ENCODE peak calls at places on chromosomes 5 and 9, in nine cellular contexts. A, I, V, B, Z, R, N, H and X are unnamed samples.

GRCh38 chr9:38000735-38001134 is 68.3 kb downstream of the SHB start:
- DNase-seq in H (no peak), A (no peak), B (peak), N (no peak), V (no peak), Z (no peak), R (no peak), I (no peak), X (peak)

GRCh38 chr9:93223241-93224180 is 39.6 kb downstream of the WNK2 start:
- DNase-seq in Z (peak), B (no peak), I (peak), R (peak), H (no peak), A (no peak), V (peak), N (peak), X (no peak)

GRCh38 chr5:1112596-1113331 is 901 bp upstream of the SLC12A7 start:
- DNase-seq in H (no peak), V (no peak), N (peak), A (no peak), I (no peak), R (peak), B (no peak), Z (no peak), X (no peak)

GRCh38 chr9:13552606-13553215 is 273.2 kb upstream of the MPDZ start:
- DNase-seq in Z (no peak), B (no peak), I (no peak), V (no peak), H (no peak), R (no peak), A (no peak), N (no peak), X (no peak)

GRCh38 chr5:107108111-107108510 is 562.6 kb downstream of the EFNA5 start:
- DNase-seq in H (no peak), N (no peak), A (no peak), R (no peak), B (no peak), Z (no peak), I (no peak), V (no peak), X (no peak)

GRCh38 chr5:14915291-14915976 is 43.9 kb upstream of the ANKH start:
- DNase-seq in H (no peak), I (peak), R (no peak), V (no peak), N (no peak), B (no peak), Z (no peak), A (no peak), X (no peak)

GRCh38 chr9:87898151-87898550 is 15.5 kb downstream of the SPATA31E1 start:
- DNase-seq in V (no peak), B (no peak), Z (no peak), N (no peak), A (no peak), R (no peak), I (no peak), H (no peak), X (no peak)

GRCh38 chr5:154333016-154333415 is 112.8 kb upstream of the SAP30L start:
- DNase-seq in H (no peak), Z (no peak), V (no peak), B (no peak), A (no peak), N (no peak), R (no peak), I (no peak), X (no peak)

GRCh38 chr5:65483474-65484346 is 2.0 kb upstream of the ADAMTS6 start:
- DNase-seq in B (no peak), A (no peak), H (peak), Z (peak), I (peak), V (no peak), N (peak), R (no peak), X (peak)

GRCh38 chr5:39714036-39714698 is 289.4 kb upstream of the DAB2 start:
- DNase-seq in A (peak), Z (peak), I (peak), R (peak), B (peak), H (peak), V (peak), N (peak), X (peak)

GRCh38 chr9:109440797-109441287 is 57.3 kb downstream of the PTPN3 start:
- DNase-seq in B (peak), R (peak), H (peak), V (peak), Z (peak), N (peak), A (peak), I (peak), X (peak)

GRCh38 chr5:175146733-175147132 is 297.2 kb downstream of the DRD1 start:
- DNase-seq in N (no peak), A (no peak), H (no peak), Z (no peak), R (no peak), B (no peak), V (no peak), I (no peak), X (no peak)

GRCh38 chr5:81755320-81755719 is 4.4 kb upstream of the SSBP2 start:
- DNase-seq in R (peak), N (peak), H (peak), Z (no peak), A (peak), I (peak), V (peak), B (no peak), X (no peak)

GRCh38 chr5:42597318-42597937 is 159.2 kb upstream of the CCDC152 start:
- DNase-seq in N (no peak), B (no peak), I (no peak), V (no peak), A (no peak), H (no peak), R (no peak), Z (no peak), X (no peak)

GRCh38 chr9:136944094-136944518 is 432 bp downstream of the FBXW5 start:
- DNase-seq in R (no peak), B (no peak), Z (peak), V (peak), I (peak), H (no peak), N (no peak), A (no peak), X (peak)

GRCh38 chr5:82408033-82408432 is 129.9 kb upstream of the RPS23 start:
- DNase-seq in B (no peak), N (no peak), R (no peak), I (no peak), A (no peak), Z (no peak), H (no peak), V (no peak), X (no peak)

GRCh38 chr9:121650220-121651013 is 1.0 kb upstream of the DAB2IP start:
- DNase-seq in H (peak), R (peak), A (peak), V (no peak), Z (peak), N (no peak), I (peak), B (no peak), X (no peak)

GRCh38 chr9:136857166-136857565 is 5.0 kb downstream of the MAMDC4 start:
- DNase-seq in I (peak), H (no peak), A (peak), N (no peak), Z (no peak), R (peak), B (no peak), V (no peak), X (no peak)

GRCh38 chr5:151298063-151298462 is 5.5 kb downstream of the SLC36A3 start:
- DNase-seq in A (no peak), B (no peak), R (peak), V (peak), Z (peak), N (peak), H (peak), I (peak), X (no peak)
- TF ChIP-seq CTCF in A (peak), B (peak), R (no peak), V (no peak), Z (peak), N (peak), H (peak), I (peak), X (no peak)

DNA sequence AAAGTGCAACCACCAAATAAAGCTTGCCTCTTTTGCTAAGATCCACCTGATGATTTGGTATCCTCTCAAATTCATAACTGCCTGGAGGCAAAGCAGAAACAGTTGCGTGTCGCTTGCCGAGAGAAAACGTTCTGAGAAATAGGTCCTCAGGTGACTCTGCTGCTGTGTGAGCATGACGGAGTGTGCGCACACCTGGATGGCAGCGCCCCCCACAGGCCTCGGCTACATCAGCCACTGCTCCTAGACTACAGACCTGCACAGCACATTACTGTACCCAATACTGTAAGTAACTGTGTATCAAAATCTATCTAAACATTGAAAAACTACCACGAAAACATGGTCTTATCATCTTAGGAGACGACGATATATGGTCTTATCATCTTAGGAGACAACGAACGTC is 87.4 kb downstream of the CAMSAP1 start:
- DNase-seq in B (no peak), N (no peak), R (no peak), Z (no peak), A (no peak), V (no peak), I (no peak), H (peak), X (no peak)
- TF ChIP-seq CTCF in B (peak), N (peak), R (no peak), Z (peak), A (no peak), V (no peak), I (no peak), H (peak), X (no peak)

DNA sequence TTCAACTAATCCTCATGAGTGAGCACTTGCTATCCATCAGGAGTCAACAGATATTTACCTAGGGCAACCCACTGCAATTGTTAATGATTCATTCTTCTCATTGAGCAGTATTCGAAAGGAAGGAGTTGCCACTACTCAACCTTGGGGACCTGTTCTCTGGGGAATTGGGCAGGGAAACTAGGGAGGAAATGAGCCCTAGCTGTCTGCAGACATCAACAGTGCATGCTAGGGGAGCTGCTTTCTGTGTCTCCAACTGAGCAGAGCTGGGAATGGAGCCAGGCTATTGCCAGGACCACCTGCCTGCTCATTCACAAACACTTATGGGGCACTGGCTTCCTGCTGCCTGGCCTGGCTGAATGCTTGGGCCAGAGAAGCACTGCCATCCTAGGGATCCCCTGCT is 183.4 kb downstream of the TMEM38B start:
- DNase-seq in B (no peak), I (no peak), H (peak), Z (no peak), R (no peak), V (no peak), N (no peak), A (no peak), X (no peak)
- TF ChIP-seq CTCF in B (no peak), I (no peak), H (no peak), Z (no peak), R (no peak), V (no peak), N (no peak), A (no peak), X (no peak)

DNA sequence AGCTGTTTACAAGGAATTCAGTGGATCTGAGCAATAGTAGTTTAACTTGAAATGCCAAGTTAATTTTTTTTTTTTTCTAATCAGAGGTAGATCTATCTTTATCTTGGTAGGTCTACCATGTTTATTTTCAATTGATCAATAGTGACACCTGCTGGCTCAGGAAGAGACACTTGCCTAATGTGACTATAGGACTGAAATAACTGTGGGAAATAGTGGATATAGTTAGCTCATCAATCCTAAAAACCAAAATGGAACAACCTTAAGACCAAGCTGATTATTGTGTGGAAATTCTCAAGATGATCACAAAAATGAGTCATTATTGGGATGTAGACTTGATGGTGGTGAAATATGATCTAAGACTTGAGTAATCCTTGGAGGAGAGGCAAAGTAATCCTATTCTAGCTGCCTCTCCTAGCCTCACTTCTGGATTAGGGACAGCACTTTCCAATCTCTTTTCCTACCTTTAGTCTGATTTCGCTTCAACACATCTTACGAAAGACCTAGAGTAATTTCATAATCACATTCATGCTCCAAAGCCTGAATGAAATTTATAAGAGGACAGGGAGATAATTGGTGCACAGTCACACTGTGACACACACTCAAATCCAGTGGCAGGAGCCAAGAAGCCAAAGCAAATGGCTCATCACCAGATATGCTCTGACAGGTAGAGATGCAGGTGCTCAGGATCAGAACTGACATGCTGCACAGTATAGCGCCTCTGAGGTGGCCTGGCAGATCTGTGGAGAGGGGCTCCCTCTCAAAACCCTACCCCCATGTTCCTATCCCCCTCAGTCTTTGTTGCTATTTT is 156.3 kb downstream of the HMHB1 start:
- DNase-seq in I (peak), A (no peak), N (peak), H (peak), R (no peak), Z (peak), V (no peak), B (peak), X (peak)
- TF ChIP-seq CTCF in I (peak), A (peak), N (peak), H (peak), R (no peak), Z (peak), V (peak), B (peak), X (peak)

DNA sequence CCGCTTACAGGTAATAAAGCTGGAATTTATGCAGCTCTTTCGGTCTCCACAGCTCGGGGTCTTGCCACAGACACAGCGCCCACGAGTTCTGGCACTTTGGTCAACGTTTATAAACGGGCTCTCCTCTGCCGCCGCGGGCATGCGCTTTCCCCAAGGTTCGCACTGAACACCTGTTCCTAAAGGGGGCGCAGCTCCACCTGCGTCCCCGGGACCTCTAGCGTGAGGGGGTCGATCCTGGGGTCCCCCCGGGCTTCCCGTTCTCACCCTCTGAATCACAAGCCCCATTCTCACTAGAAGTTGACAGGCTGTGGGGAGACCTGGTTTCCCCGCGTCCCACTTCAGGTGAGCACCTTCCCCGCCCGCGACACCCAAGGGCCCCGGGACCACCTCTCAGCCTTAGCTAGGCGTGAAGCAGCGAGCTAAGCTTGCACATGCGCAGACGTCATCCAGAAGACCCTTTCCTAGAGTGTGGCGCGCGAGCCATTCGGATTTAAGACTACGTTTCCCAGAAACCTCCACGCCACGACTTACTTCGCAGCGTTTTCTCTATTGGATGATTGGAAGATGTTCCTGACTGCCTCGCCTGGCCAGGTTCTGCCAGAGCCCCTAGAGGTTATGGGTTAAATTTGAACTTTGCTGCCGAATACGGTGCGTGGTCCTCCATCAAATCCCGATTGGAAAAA is 21.3 kb upstream of the ZNF782 start:
- DNase-seq in A (peak), H (peak), V (peak), R (peak), I (peak), B (peak), N (peak), Z (peak), X (peak)
- TF ChIP-seq CTCF in A (peak), H (peak), V (no peak), R (no peak), I (peak), B (peak), N (peak), Z (peak), X (peak)

DNA sequence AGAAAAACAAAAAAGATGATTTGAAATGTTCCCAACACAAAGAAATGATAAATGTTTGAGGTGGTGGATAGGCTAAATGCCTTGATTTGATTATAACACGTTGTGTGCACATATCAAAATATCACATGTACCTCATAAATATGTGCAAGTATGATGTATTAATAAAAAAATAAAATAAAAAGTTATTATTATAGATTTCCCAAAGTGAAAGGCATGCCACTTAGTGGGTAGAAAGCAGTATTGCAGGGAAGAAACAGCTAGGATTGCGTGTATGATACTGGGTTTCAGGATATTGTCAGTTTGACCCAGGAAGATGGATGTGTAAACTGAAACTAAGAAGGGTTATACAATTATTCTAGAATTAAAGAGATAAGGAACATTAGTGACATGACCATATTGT is 3.6 kb upstream of the TMEM38B start:
- DNase-seq in V (no peak), Z (peak), I (no peak), N (no peak), R (no peak), H (peak), A (no peak), B (no peak), X (no peak)
- TF ChIP-seq CTCF in V (peak), Z (peak), I (peak), N (peak), R (peak), H (peak), A (peak), B (peak), X (peak)

GRCh38 chr9:131298816-131299215 is 9.3 kb downstream of the PLPP7 start:
- DNase-seq in V (no peak), H (no peak), A (no peak), B (no peak), I (no peak), N (no peak), Z (no peak), R (no peak), X (no peak)
- TF ChIP-seq CTCF in V (no peak), H (no peak), A (no peak), B (no peak), I (no peak), N (no peak), Z (no peak), R (no peak), X (no peak)

GRCh38 chr5:123543438-123543837 is 31.5 kb downstream of the CSNK1G3 start:
- DNase-seq in B (no peak), V (no peak), Z (no peak), A (no peak), N (no peak), R (no peak), H (no peak), I (no peak), X (no peak)

GRCh38 chr5:123549256-123549904 is 37.4 kb downstream of the CSNK1G3 start:
- DNase-seq in V (no peak), I (no peak), R (no peak), H (no peak), B (peak), Z (no peak), A (peak), N (no peak), X (peak)

GRCh38 chr5:123546657-123547056 is 34.7 kb downstream of the CSNK1G3 start:
- DNase-seq in V (no peak), H (no peak), A (no peak), Z (no peak), N (no peak), I (no peak), R (no peak), B (no peak), X (no peak)

GRCh38 chr5:123540534-123540933 is 28.6 kb downstream of the CSNK1G3 start:
- DNase-seq in R (no peak), V (no peak), Z (no peak), I (no peak), B (no peak), A (no peak), N (no peak), H (no peak), X (no peak)

DNA sequence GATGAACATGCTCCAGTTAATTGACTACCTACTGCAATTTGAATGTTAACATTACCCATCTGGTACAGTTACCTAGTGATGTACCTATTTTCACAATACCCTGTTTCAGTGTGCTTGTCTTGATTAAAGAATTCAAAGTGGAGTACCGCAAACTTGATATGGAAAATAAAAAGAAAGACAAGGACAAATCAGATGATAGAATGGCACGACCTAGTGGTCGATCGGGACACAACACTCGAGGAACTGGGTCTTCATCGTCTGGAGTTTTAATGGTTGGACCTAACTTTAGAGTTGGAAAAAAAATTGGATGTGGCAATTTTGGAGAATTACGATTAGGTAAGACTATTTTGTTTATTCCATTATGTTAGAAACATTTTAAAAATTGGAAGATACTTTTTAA is 33.5 kb downstream of the CSNK1G3 start:
- DNase-seq in A (no peak), V (peak), I (no peak), H (peak), N (no peak), R (no peak), Z (no peak), B (no peak), X (no peak)
- TF ChIP-seq CTCF in A (peak), V (no peak), I (peak), H (peak), N (peak), R (peak), Z (no peak), B (no peak), X (no peak)

GRCh38 chr5:71586052-71586940 is 844 bp upstream of the MCCC2 start:
- DNase-seq in V (peak), A (no peak), R (no peak), H (peak), Z (peak), N (no peak), I (peak), B (peak), X (no peak)

GRCh38 chr5:71588533-71588885 is 1.4 kb downstream of the MCCC2 start:
- DNase-seq in R (no peak), V (no peak), I (no peak), H (no peak), N (no peak), A (no peak), Z (no peak), B (no peak), X (no peak)

GRCh38 chr5:71586941-71587708 is at the start of gene MCCC2:
- DNase-seq in R (peak), N (peak), B (peak), I (peak), Z (peak), H (peak), V (peak), A (peak), X (peak)

GRCh38 chr5:71589903-71590302 is 2.8 kb downstream of the MCCC2 start:
- DNase-seq in V (no peak), I (no peak), N (no peak), B (no peak), R (no peak), H (no peak), A (no peak), Z (no peak), X (peak)

GRCh38 chr5:71587709-71588532 is 781 bp downstream of the MCCC2 start:
- DNase-seq in N (no peak), A (no peak), R (peak), V (peak), I (no peak), Z (peak), B (no peak), H (peak), X (peak)
- TF ChIP-seq CTCF in N (no peak), A (no peak), R (no peak), V (no peak), I (no peak), Z (peak), B (no peak), H (no peak), X (peak)